ENCODE peak calls at places on chromosomes 7 and 10, in four cellular contexts. Q is HCT116, N is Panc1, S is HepG2. E is an unnamed sample.

GRCh38 chr7:77282897-77283296 is 83.3 kb upstream of the FGL2 start:
- DNase-seq in Q (no peak), N (no peak), S (no peak), E (no peak)

GRCh38 chr10:104640339-104641149 is 546 bp upstream of the SORCS3 start:
- DNase-seq in Q (no peak), N (no peak), S (no peak), E (peak)

GRCh38 chr10:125162181-125162906 is 2.0 kb upstream of the CTBP2 start:
- DNase-seq in Q (no peak), N (no peak), S (no peak), E (peak)

GRCh38 chr7:93601363-93601762 is 26.8 kb upstream of the CALCR start:
- DNase-seq in Q (no peak), N (no peak), S (no peak), E (no peak)

GRCh38 chr7:1492640-1493039 is 11.5 kb downstream of the INTS1 start:
- DNase-seq in Q (no peak), N (no peak), S (no peak), E (no peak)

GRCh38 chr7:90579181-90579688 is 16.9 kb upstream of the CDK14 start:
- DNase-seq in Q (no peak), N (no peak), S (no peak), E (no peak)

GRCh38 chr7:155647734-155648133 is 3.3 kb downstream of the RBM33 start:
- DNase-seq in Q (no peak), N (no peak), S (no peak), E (no peak)

GRCh38 chr7:131556055-131556911 is at the start of gene PODXL:
- DNase-seq in Q (no peak), N (no peak), S (no peak), E (peak)

GRCh38 chr7:132117181-132117580 is 459.1 kb downstream of the PLXNA4 start:
- DNase-seq in Q (no peak), N (no peak), S (no peak), E (peak)

GRCh38 chr10:101818119-101818957 is at the start of gene OGA:
- DNase-seq in Q (peak), N (peak), S (peak), E (peak)

GRCh38 chr10:101816375-101816773 is 1.9 kb downstream of the OGA start:
- DNase-seq in Q (no peak), N (no peak), S (no peak), E (no peak)

GRCh38 chr10:101816913-101817541 is 1.2 kb downstream of the OGA start:
- DNase-seq in Q (no peak), N (no peak), S (no peak), E (no peak)

GRCh38 chr10:101817542-101818118 is 614 bp downstream of the OGA start:
- DNase-seq in Q (peak), N (no peak), S (no peak), E (peak)

GRCh38 chr10:101818958-101819633 is 852 bp upstream of the OGA start:
- DNase-seq in Q (no peak), N (no peak), S (peak), E (no peak)
- TF ChIP-seq SIN3A in Q (no peak), N (peak), S (peak), E (no peak)

GRCh38 chr10:120651000-120651399 is 194.0 kb downstream of the PLPP4 start:
- DNase-seq in Q (no peak), N (no peak), S (no peak), E (no peak)
- TF ChIP-seq SIN3A in Q (no peak), N (no peak), S (no peak), E (no peak)

GRCh38 chr7:37831214-37831613 is 17.2 kb upstream of the NME8 start:
- DNase-seq in Q (no peak), N (no peak), S (no peak), E (no peak)
- TF ChIP-seq SIN3A in Q (no peak), N (no peak), S (no peak), E (no peak)

GRCh38 chr10:17744395-17744841 is 7.6 kb upstream of the TMEM236 start:
- DNase-seq in Q (no peak), N (no peak), S (no peak), E (no peak)

GRCh38 chr10:17747883-17748550 is 4.0 kb upstream of the TMEM236 start:
- DNase-seq in Q (no peak), N (no peak), S (peak), E (no peak)

GRCh38 chr10:17740668-17741067 is 11.3 kb upstream of the TMEM236 start:
- DNase-seq in Q (no peak), N (no peak), S (no peak), E (no peak)

GRCh38 chr10:17737021-17737965 is 14.7 kb upstream of the TMEM236 start:
- DNase-seq in Q (no peak), N (no peak), S (peak), E (peak)

GRCh38 chr10:17742918-17743317 is 9.1 kb upstream of the TMEM236 start:
- DNase-seq in Q (peak), N (no peak), S (peak), E (peak)
- TF ChIP-seq SIN3A in Q (no peak), N (no peak), S (no peak), E (no peak)